ENCODE peak calls at places on chromosomes 4 and X, in four cellular contexts. G is HFF-Myc, I is MM.1S, W is lower lobe of right lung. K is an unnamed sample.

GRCh38 chr4:10625130-10625529 is 59.4 kb downstream of the CLNK start:
- DNase-seq in G (no peak), I (no peak), W (no peak), K (no peak)

GRCh38 chrX:148500428-148501120 is at the start of gene AFF2:
- DNase-seq in G (no peak), I (peak), W (peak), K (no peak)

GRCh38 chrX:41164469-41164868 is 79.2 kb downstream of the USP9X start:
- DNase-seq in G (no peak), I (no peak), W (no peak), K (no peak)

GRCh38 chrX:119145241-119145653 is 17.6 kb upstream of the KIAA1210 start:
- DNase-seq in G (no peak), I (no peak), W (no peak), K (no peak)

GRCh38 chr4:55742655-55743191 is 76.9 kb upstream of the EXOC1L start:
- DNase-seq in G (no peak), I (no peak), W (no peak), K (peak)

GRCh38 chr4:88382621-88383020 is 4.0 kb downstream of the HERC6 start:
- DNase-seq in G (no peak), I (peak), W (no peak), K (no peak)

GRCh38 chrX:110003167-110004156 is 548 bp downstream of the TMEM164 start:
- DNase-seq in G (no peak), I (peak), W (peak), K (no peak)

GRCh38 chr4:140642674-140643437 is 74.1 kb upstream of the UCP1 start:
- DNase-seq in G (no peak), I (no peak), W (no peak), K (no peak)

GRCh38 chr4:136219592-136220125 is 1312.6 kb downstream of the PCDH18 start:
- DNase-seq in G (no peak), I (no peak), W (no peak), K (no peak)

GRCh38 chr4:77187231-77187630 is 30.2 kb downstream of the CCNG2 start:
- DNase-seq in G (no peak), I (no peak), W (no peak), K (no peak)

GRCh38 chrX:52341493-52341892 is 27.3 kb upstream of the XAGE2 start:
- DNase-seq in G (no peak), I (no peak), W (no peak), K (no peak)

GRCh38 chr4:6258741-6259140 is 10.9 kb upstream of the WFS1 start:
- DNase-seq in G (no peak), I (no peak), W (no peak), K (no peak)

GRCh38 chr4:140095694-140096482 is 58.1 kb downstream of the MAML3 start:
- DNase-seq in G (peak), I (no peak), W (peak), K (peak)

GRCh38 chrX:107845625-107846024 is 20.0 kb downstream of the MID2 start:
- DNase-seq in G (no peak), I (no peak), W (no peak), K (no peak)

GRCh38 chrX:107445146-107445545 is 4.3 kb upstream of the FRMPD3 start:
- DNase-seq in G (no peak), I (no peak), W (no peak), K (no peak)

GRCh38 chrX:153672531-153673397 is 849 bp downstream of the PNCK start:
- DNase-seq in G (no peak), I (no peak), W (no peak), K (no peak)

GRCh38 chr4:189600598-189601435 is 339.9 kb upstream of the FRG1 start:
- DNase-seq in G (no peak), I (no peak), W (no peak), K (no peak)

GRCh38 chr4:83170952-83171399 is 56.4 kb upstream of the PLAC8 start:
- DNase-seq in G (no peak), I (no peak), W (no peak), K (no peak)

GRCh38 chr4:58475097-58475496 is 1364.9 kb upstream of the IGFBP7 start:
- DNase-seq in G (no peak), I (no peak), W (no peak), K (no peak)
- H3K4me3 ChIP-seq in G (no peak), I (no peak), W (no peak), K (no peak)

DNA sequence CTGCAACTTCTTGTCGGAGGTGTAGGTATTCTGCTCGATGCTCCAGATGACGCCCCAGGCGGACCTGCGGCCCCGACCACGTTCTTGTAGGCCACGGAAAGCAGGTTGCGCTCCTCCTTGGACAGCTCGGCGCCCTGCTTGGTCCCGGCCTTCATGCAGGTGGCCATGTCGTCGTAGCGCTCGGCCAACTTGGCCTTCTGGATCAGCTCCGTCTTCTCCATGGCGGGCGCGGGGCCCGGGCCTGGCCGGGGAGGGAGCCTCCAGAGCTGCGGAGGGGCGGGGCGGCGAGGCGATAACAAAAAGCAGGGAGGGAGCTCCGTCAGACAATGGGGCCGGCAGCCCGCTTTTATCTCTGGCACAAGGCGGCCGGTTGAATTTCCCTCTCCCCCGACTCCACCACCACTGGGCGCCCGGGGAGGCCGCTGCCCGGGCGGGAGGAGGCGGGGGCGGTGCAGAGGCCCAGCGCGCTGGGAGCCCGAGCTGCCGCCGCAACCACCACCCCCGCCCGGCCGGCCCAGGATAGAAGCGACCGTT is 28.3 kb upstream of the DRP2 start:
- DNase-seq in G (no peak), I (no peak), W (peak), K (no peak)
- H3K4me3 ChIP-seq in G (no peak), I (no peak), W (peak), K (no peak)

GRCh38 chrX:19746919-19747671 is 140.3 kb downstream of the SH3KBP1 start:
- DNase-seq in G (no peak), I (no peak), W (no peak), K (no peak)

GRCh38 chrX:19751068-19751467 is 136.3 kb downstream of the SH3KBP1 start:
- DNase-seq in G (no peak), I (no peak), W (no peak), K (no peak)

GRCh38 chrX:19750028-19750786 is 137.2 kb downstream of the SH3KBP1 start:
- DNase-seq in G (no peak), I (no peak), W (no peak), K (no peak)

GRCh38 chrX:19748898-19749680 is 138.3 kb downstream of the SH3KBP1 start:
- DNase-seq in G (no peak), I (no peak), W (no peak), K (no peak)

DNA sequence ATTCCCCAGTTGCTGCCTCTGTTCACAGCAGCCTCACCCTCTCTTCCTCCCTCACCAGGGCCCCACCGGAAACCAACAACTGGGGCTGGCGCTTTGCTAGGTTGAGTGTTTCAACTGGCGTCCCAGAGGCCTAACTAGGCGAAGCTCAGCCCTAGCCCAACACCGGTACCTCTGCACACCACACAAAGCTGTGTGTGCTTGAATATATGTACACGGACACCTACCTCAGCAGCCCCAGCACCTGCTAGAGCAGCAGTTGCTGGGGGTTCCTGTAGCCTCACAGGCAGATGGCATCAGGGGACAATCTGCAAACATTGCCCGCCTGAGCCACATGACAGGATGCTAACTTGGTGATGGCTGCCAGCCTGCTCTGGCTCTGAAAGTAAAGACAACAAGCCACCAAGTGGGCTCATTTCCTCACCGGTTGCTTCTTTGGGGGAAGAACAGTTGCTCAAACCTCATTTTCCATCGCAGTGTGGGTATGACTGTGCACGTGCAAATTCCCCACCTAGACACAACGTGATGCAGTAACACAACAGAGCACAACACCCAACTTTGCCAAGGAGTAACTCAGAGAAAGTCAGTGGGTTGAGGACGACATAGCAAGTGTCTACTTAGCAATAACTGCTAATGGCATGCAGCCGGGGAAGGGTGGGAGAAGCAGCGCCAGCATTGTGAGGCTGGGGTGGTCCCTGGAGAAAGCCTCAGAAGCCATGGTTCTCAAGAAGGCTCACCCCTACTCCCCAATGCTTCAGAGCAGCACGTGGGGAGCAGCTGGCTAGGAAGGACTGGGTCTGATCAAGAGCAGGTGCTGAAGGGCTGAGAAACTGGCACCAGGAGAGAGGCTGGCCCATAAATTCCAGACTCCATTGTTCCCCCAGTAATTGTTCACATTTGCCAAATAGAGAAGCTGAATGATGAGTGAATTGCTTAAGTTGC is 139.5 kb downstream of the SH3KBP1 start:
- DNase-seq in G (no peak), I (no peak), W (peak), K (no peak)
- H3K4me3 ChIP-seq in G (no peak), I (no peak), W (no peak), K (no peak)

GRCh38 chrX:13491061-13491460 is 78.3 kb upstream of the EGFL6 start:
- DNase-seq in G (no peak), I (no peak), W (no peak), K (no peak)

GRCh38 chrX:13489451-13489850 is 80.0 kb upstream of the EGFL6 start:
- DNase-seq in G (no peak), I (no peak), W (peak), K (no peak)

GRCh38 chrX:13488706-13489105 is 80.7 kb upstream of the EGFL6 start:
- DNase-seq in G (no peak), I (no peak), W (no peak), K (no peak)

GRCh38 chrX:13485167-13485566 is 84.2 kb upstream of the EGFL6 start:
- DNase-seq in G (no peak), I (no peak), W (no peak), K (no peak)

GRCh38 chrX:13487731-13488505 is 81.5 kb upstream of the EGFL6 start:
- DNase-seq in G (peak), I (peak), W (no peak), K (peak)
- H3K4me3 ChIP-seq in G (no peak), I (no peak), W (no peak), K (no peak)

DNA sequence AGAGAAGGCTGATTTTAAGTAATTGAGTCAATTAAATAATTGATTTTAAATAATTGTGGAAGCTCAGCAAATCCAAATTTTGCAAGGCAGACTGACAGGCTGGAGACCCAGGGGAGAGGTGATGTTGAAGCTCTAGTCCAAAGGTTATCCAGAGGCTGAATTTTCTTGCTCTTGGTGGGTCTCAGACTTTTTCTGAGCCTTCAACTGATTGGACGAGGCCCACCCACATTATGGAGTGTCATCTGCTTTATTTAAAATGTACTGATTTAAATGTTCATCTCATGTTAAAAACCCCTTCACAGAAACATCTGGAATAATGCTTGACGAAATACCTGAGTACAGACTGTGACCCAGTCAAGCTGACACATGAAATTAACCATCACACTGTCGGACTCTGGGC is 11.7 kb upstream of the CYTL1 start:
- DNase-seq in G (no peak), I (no peak), W (no peak), K (no peak)
- H3K4me3 ChIP-seq in G (no peak), I (no peak), W (no peak), K (no peak)

GRCh38 chr4:73867783-73868182 is 1.4 kb upstream of the CXCL1 start:
- DNase-seq in G (no peak), I (no peak), W (peak), K (no peak)

GRCh38 chr4:73870260-73870659 is 1.1 kb downstream of the CXCL1 start:
- DNase-seq in G (no peak), I (no peak), W (peak), K (no peak)

GRCh38 chr4:73869130-73870055 is at the start of gene CXCL1:
- DNase-seq in G (no peak), I (no peak), W (peak), K (no peak)

GRCh38 chr4:73866236-73866635 is 3.0 kb upstream of the CXCL1 start:
- DNase-seq in G (no peak), I (no peak), W (no peak), K (no peak)

GRCh38 chr4:73868206-73869129 is 725 bp upstream of the CXCL1 start:
- DNase-seq in G (no peak), I (no peak), W (no peak), K (no peak)
- H3K4me3 ChIP-seq in G (peak), I (no peak), W (peak), K (peak)

GRCh38 chr4:68368566-68369473 is 18.9 kb upstream of the YTHDC1 start:
- DNase-seq in G (no peak), I (no peak), W (no peak), K (no peak)
- H3K4me3 ChIP-seq in G (peak), I (no peak), W (no peak), K (no peak)

GRCh38 chr4:184384056-184384809 is 90.1 kb downstream of the IRF2 start:
- DNase-seq in G (peak), I (peak), W (no peak), K (peak)
- H3K4me3 ChIP-seq in G (peak), I (peak), W (peak), K (peak)

GRCh38 chrX:15675490-15675921 is 10.9 kb upstream of the CLTRN start:
- DNase-seq in G (peak), I (peak), W (peak), K (no peak)

GRCh38 chrX:15679246-15679645 is 14.6 kb upstream of the CLTRN start:
- DNase-seq in G (no peak), I (no peak), W (no peak), K (no peak)

GRCh38 chrX:15674899-15675489 is 10.4 kb upstream of the CLTRN start:
- DNase-seq in G (peak), I (peak), W (peak), K (peak)

GRCh38 chrX:15680401-15680800 is 15.8 kb upstream of the CLTRN start:
- DNase-seq in G (no peak), I (no peak), W (no peak), K (no peak)

GRCh38 chrX:15678339-15678738 is 13.7 kb upstream of the CLTRN start:
- DNase-seq in G (no peak), I (no peak), W (no peak), K (no peak)
- H3K4me3 ChIP-seq in G (no peak), I (no peak), W (no peak), K (no peak)